ENCODE peak calls at places on chromosomes 7 and 10, in four cellular contexts. A is amygdala; G is activated T-cell treated with anti-CD3 and anti-CD28 coated beads, Interleukin-2, amount 50 U/mL, for 72 hours; Y is T-helper 17 cell. M is an unnamed sample.

GRCh38 chr7:46755120-46756034 is 826.5 kb downstream of the TNS3 start:
- DNase-seq in G (no peak), Y (no peak), A (no peak), M (no peak)

GRCh38 chr7:3065724-3066143 is 22.1 kb upstream of the CARD11 start:
- DNase-seq in G (peak), Y (peak), A (no peak), M (no peak)

GRCh38 chr10:75870039-75870645 is 438.7 kb downstream of the LRMDA start:
- DNase-seq in A (no peak), Y (no peak), G (no peak), M (no peak)

GRCh38 chr7:44066111-44066460 is 719 bp upstream of the PGAM2 start:
- DNase-seq in G (no peak), Y (no peak), A (no peak), M (no peak)

GRCh38 chr10:44033008-44033407 is 351.9 kb downstream of the CXCL12 start:
- DNase-seq in Y (no peak), A (no peak), G (no peak), M (no peak)

GRCh38 chr7:15213093-15213492 is 310.5 kb upstream of the DGKB start:
- DNase-seq in A (no peak), Y (no peak), G (no peak), M (no peak)

GRCh38 chr7:55129409-55130078 is 110.7 kb downstream of the EGFR start:
- DNase-seq in Y (no peak), G (no peak), A (no peak), M (no peak)

GRCh38 chr10:44262551-44263251 is 122.2 kb downstream of the CXCL12 start:
- DNase-seq in G (no peak), Y (no peak), A (no peak), M (no peak)

GRCh38 chr7:80496586-80496985 is 15.3 kb downstream of the GNAT3 start:
- DNase-seq in G (no peak), Y (no peak), A (no peak), M (no peak)

GRCh38 chr7:20199015-20199737 is 18.0 kb downstream of the MACC1 start:
- DNase-seq in A (no peak), G (no peak), Y (no peak), M (no peak)

GRCh38 chr7:127587663-127588018 is 570 bp upstream of the ARF5 start:
- DNase-seq in A (no peak), Y (no peak), G (no peak), M (no peak)

GRCh38 chr7:18803880-18804279 is 308.3 kb downstream of the HDAC9 start:
- DNase-seq in G (no peak), Y (no peak), A (no peak), M (no peak)

GRCh38 chr7:121605297-121605640 is 209.2 kb upstream of the FAM3C start:
- DNase-seq in G (no peak), A (no peak), Y (no peak), M (no peak)

GRCh38 chr10:28810062-28810870 is 132.9 kb downstream of the BAMBI start:
- DNase-seq in A (no peak), Y (no peak), G (no peak), M (no peak)